ENCODE peak calls at places on chromosomes 4 and X, in four cellular contexts. B, C, I and G are unnamed samples.
A peak's percentile ranks its signal among the peaks of the same experiment; 100 is the strongest.

GRCh38 chr4:88757776-88758175 is 60.1 kb upstream of the NAP1L5 start:
- DNase-seq in B (no peak), C (no peak), I (no peak), G (no peak)

GRCh38 chrX:140091276-140091886 is 126.1 kb upstream of the CXorf66 start:
- DNase-seq in B (peak; percentile 35), C (peak; percentile 15), I (peak; percentile 8), G (no peak)

GRCh38 chr4:6029254-6029653 is 11.0 kb upstream of the C4orf50 start:
- DNase-seq in B (no peak), C (no peak), I (no peak), G (no peak)

GRCh38 chr4:70818921-70819320 is 20.8 kb downstream of the GRSF1 start:
- DNase-seq in B (no peak), C (no peak), I (no peak), G (no peak)

GRCh38 chr4:122960298-122960985 is 38.0 kb upstream of the NUDT6 start:
- DNase-seq in B (no peak), C (no peak), I (no peak), G (no peak)

GRCh38 chr4:123997116-123997515 is 600.5 kb downstream of the SPRY1 start:
- DNase-seq in B (no peak), C (no peak), I (no peak), G (peak; percentile 19)

GRCh38 chrX:153970398-153971123 is 1.1 kb downstream of the HCFC1 start:
- DNase-seq in B (no peak), C (no peak), I (no peak), G (peak; percentile 58)

GRCh38 chr4:48012819-48013218 is 3.7 kb downstream of the CNGA1 start:
- DNase-seq in B (no peak), C (no peak), I (no peak), G (no peak)

GRCh38 chr4:88660446-88661294 is 37.0 kb downstream of the NAP1L5 start:
- DNase-seq in B (no peak), C (no peak), I (no peak), G (peak; percentile 46)

GRCh38 chr4:80265571-80266266 is 745 bp upstream of the FGF5 start:
- DNase-seq in B (no peak), C (no peak), I (no peak), G (peak; percentile 90)

GRCh38 chr4:12244949-12245348 is 816.3 kb upstream of the HS3ST1 start:
- DNase-seq in B (no peak), C (no peak), I (no peak), G (no peak)

GRCh38 chrX:16712825-16713155 is 321 bp upstream of the CTPS2 start:
- DNase-seq in B (no peak), C (no peak), I (no peak), G (no peak)